ENCODE peak calls at places on chromosomes 7 and 10, in four cellular contexts. One of them, this sample, is unnamed. For H3K36me3 and H3K27me3, the result is how much of the 10 kb centered on the place peaks cover.

GRCh38 chr10:73246322-73246782 is 703 bp downstream of the DNAJC9 start:
- DNase-seq in testis: no peak
- DNase-seq in mesendoderm: no peak
- DNase-seq in fibroblast of lung: no peak
- DNase-seq in this sample: no peak

GRCh38 chr10:126090911-126091728 is 194.8 kb downstream of the FANK1 start:
- DNase-seq in testis: no peak
- DNase-seq in mesendoderm: no peak
- DNase-seq in fibroblast of lung: peak
- DNase-seq in this sample: no peak

GRCh38 chr7:111413796-111414195 is 148.5 kb downstream of the IMMP2L start:
- DNase-seq in testis: peak
- DNase-seq in mesendoderm: peak
- DNase-seq in fibroblast of lung: peak
- DNase-seq in this sample: peak

GRCh38 chr10:3803884-3804741 is 19.1 kb upstream of the KLF6 start:
- DNase-seq in testis: no peak
- DNase-seq in mesendoderm: peak
- DNase-seq in fibroblast of lung: peak
- DNase-seq in this sample: no peak

GRCh38 chr10:29559996-29560395 is 74.8 kb downstream of the SVIL start:
- DNase-seq in testis: no peak
- DNase-seq in mesendoderm: no peak
- DNase-seq in fibroblast of lung: no peak
- DNase-seq in this sample: no peak

GRCh38 chr10:128871671-128872231 is 595.3 kb upstream of the MGMT start:
- DNase-seq in testis: no peak
- DNase-seq in mesendoderm: no peak
- DNase-seq in fibroblast of lung: no peak
- DNase-seq in this sample: no peak

GRCh38 chr10:11535376-11535959 is 76.0 kb downstream of the USP6NL start:
- DNase-seq in testis: no peak
- DNase-seq in mesendoderm: no peak
- DNase-seq in fibroblast of lung: no peak
- DNase-seq in this sample: no peak

GRCh38 chr10:60781678-60782077 is 3.4 kb downstream of the CDK1 start:
- DNase-seq in testis: no peak
- DNase-seq in mesendoderm: no peak
- DNase-seq in fibroblast of lung: no peak
- DNase-seq in this sample: no peak

GRCh38 chr7:129401968-129402860 is 32.0 kb upstream of the STRIP2 start:
- DNase-seq in testis: no peak
- DNase-seq in mesendoderm: peak
- DNase-seq in fibroblast of lung: no peak
- DNase-seq in this sample: peak

GRCh38 chr7:151601521-151602305 is 82.0 kb upstream of the RHEB start:
- DNase-seq in testis: peak
- DNase-seq in mesendoderm: no peak
- DNase-seq in fibroblast of lung: peak
- DNase-seq in this sample: no peak

GRCh38 chr10:42519761-42520460 is 118.5 kb downstream of the ZNF33B start:
- DNase-seq in testis: no peak
- DNase-seq in mesendoderm: peak
- DNase-seq in fibroblast of lung: no peak
- DNase-seq in this sample: no peak

GRCh38 chr7:70063796-70064423 is 465.6 kb downstream of the AUTS2 start:
- DNase-seq in testis: no peak
- DNase-seq in mesendoderm: no peak
- DNase-seq in fibroblast of lung: peak
- DNase-seq in this sample: no peak

GRCh38 chr7:42691030-42691639 is 220.7 kb downstream of the C7orf25 start:
- DNase-seq in testis: peak
- DNase-seq in mesendoderm: peak
- DNase-seq in fibroblast of lung: peak
- DNase-seq in this sample: peak

GRCh38 chr10:19730071-19730470 is 86.2 kb upstream of the PLXDC2 start:
- DNase-seq in testis: no peak
- DNase-seq in mesendoderm: no peak
- DNase-seq in fibroblast of lung: peak
- DNase-seq in this sample: no peak

GRCh38 chr7:65910237-65910636 is 37.4 kb downstream of the VKORC1L1 start:
- DNase-seq in testis: no peak
- DNase-seq in mesendoderm: no peak
- DNase-seq in fibroblast of lung: peak
- DNase-seq in this sample: no peak
- H3K4me3 ChIP-seq in testis: no peak
- H3K4me3 ChIP-seq in mesendoderm: no peak
- H3K4me3 ChIP-seq in fibroblast of lung: no peak
- H3K4me3 ChIP-seq in this sample: no peak

GRCh38 chr7:6409091-6409490 is 38.7 kb downstream of the DAGLB start:
- DNase-seq in testis: no peak
- DNase-seq in mesendoderm: no peak
- DNase-seq in fibroblast of lung: no peak
- DNase-seq in this sample: no peak

GRCh38 chr7:6413637-6414036 is 34.1 kb downstream of the DAGLB start:
- DNase-seq in testis: no peak
- DNase-seq in mesendoderm: no peak
- DNase-seq in fibroblast of lung: no peak
- DNase-seq in this sample: no peak

GRCh38 chr7:6406121-6406520 is 41.6 kb downstream of the DAGLB start:
- DNase-seq in testis: no peak
- DNase-seq in mesendoderm: no peak
- DNase-seq in fibroblast of lung: no peak
- DNase-seq in this sample: no peak

GRCh38 chr7:6407434-6407833 is 40.3 kb downstream of the DAGLB start:
- DNase-seq in testis: no peak
- DNase-seq in mesendoderm: no peak
- DNase-seq in fibroblast of lung: no peak
- DNase-seq in this sample: no peak

GRCh38 chr7:6409991-6410693 is 37.6 kb downstream of the DAGLB start:
- DNase-seq in testis: no peak
- DNase-seq in mesendoderm: no peak
- DNase-seq in fibroblast of lung: no peak
- DNase-seq in this sample: peak
- H3K36me3 ChIP-seq in testis: under half
- H3K36me3 ChIP-seq in mesendoderm: under half
- H3K36me3 ChIP-seq in fibroblast of lung: under half
- H3K36me3 ChIP-seq in this sample: under half

DNA sequence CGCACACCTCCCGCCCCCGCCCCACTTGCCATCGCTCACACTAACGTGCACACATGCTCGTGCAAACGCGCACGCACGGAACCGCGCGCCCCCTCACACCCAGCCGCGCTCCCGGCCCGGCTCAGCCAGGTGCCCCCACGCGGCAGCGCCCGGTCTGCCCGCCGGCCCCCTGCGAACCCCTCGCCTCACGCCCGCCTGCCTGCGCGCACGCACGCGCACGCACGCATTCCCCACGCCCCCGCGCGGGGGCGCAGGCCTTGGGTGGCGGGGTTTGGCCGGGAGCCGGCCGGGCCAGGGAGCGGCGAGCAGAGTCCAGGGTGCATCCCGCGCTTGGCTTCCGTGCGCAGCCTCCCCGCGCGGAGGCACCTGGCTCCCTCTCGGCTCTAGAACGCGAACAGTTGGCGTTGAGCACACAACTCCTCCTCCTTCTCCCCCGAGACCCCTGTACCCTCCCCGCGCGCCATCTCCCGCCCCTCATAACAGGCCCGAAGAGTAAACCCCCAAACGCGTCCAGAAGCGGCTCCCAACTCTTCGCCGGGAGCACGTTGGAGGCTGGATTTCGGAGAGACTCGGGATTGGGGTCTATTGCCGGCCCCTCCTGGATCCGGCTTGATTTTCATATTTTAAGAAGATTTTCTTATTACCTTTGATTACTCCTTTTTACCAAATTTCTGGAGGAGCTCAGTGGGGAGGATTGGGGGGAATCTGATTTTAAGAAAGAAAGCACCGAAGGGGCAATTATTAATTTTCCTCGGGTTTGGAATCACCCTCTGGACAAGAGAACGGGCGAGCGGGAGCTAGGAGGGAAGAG is 546 bp upstream of the SORCS3 start:
- DNase-seq in testis: no peak
- DNase-seq in mesendoderm: peak
- DNase-seq in fibroblast of lung: no peak
- DNase-seq in this sample: peak
- H3K27me3 ChIP-seq in testis: under half
- H3K27me3 ChIP-seq in mesendoderm: under half
- H3K27me3 ChIP-seq in fibroblast of lung: under half
- H3K27me3 ChIP-seq in this sample: half or more

GRCh38 chr10:132722391-132722790 is 63.6 kb downstream of the NKX6-2 start:
- DNase-seq in testis: no peak
- DNase-seq in mesendoderm: no peak
- DNase-seq in fibroblast of lung: no peak
- DNase-seq in this sample: peak

GRCh38 chr10:132724436-132724835 is 61.5 kb downstream of the NKX6-2 start:
- DNase-seq in testis: no peak
- DNase-seq in mesendoderm: no peak
- DNase-seq in fibroblast of lung: peak
- DNase-seq in this sample: no peak

GRCh38 chr10:132725202-132725601 is 60.7 kb downstream of the NKX6-2 start:
- DNase-seq in testis: no peak
- DNase-seq in mesendoderm: no peak
- DNase-seq in fibroblast of lung: no peak
- DNase-seq in this sample: no peak

GRCh38 chr10:132721725-132722124 is 64.2 kb downstream of the NKX6-2 start:
- DNase-seq in testis: no peak
- DNase-seq in mesendoderm: no peak
- DNase-seq in fibroblast of lung: no peak
- DNase-seq in this sample: no peak

GRCh38 chr10:132722980-132723970 is 62.7 kb downstream of the NKX6-2 start:
- DNase-seq in testis: peak
- DNase-seq in mesendoderm: no peak
- DNase-seq in fibroblast of lung: no peak
- DNase-seq in this sample: peak
- H3K4me3 ChIP-seq in testis: no peak
- H3K4me3 ChIP-seq in mesendoderm: no peak
- H3K4me3 ChIP-seq in fibroblast of lung: no peak
- H3K4me3 ChIP-seq in this sample: no peak

GRCh38 chr10:114487815-114488536 is 83.7 kb upstream of the AFAP1L2 start:
- DNase-seq in testis: no peak
- DNase-seq in mesendoderm: no peak
- DNase-seq in fibroblast of lung: peak
- DNase-seq in this sample: no peak

GRCh38 chr10:114486938-114487814 is 82.9 kb upstream of the AFAP1L2 start:
- DNase-seq in testis: no peak
- DNase-seq in mesendoderm: peak
- DNase-seq in fibroblast of lung: peak
- DNase-seq in this sample: no peak

GRCh38 chr10:114491933-114492332 is 87.6 kb upstream of the AFAP1L2 start:
- DNase-seq in testis: peak
- DNase-seq in mesendoderm: no peak
- DNase-seq in fibroblast of lung: peak
- DNase-seq in this sample: no peak

GRCh38 chr10:114491419-114491818 is 87.1 kb upstream of the AFAP1L2 start:
- DNase-seq in testis: no peak
- DNase-seq in mesendoderm: no peak
- DNase-seq in fibroblast of lung: peak
- DNase-seq in this sample: no peak

GRCh38 chr10:114489521-114490310 is 85.4 kb upstream of the AFAP1L2 start:
- DNase-seq in testis: peak
- DNase-seq in mesendoderm: peak
- DNase-seq in fibroblast of lung: peak
- DNase-seq in this sample: peak
- H3K36me3 ChIP-seq in testis: under half
- H3K36me3 ChIP-seq in mesendoderm: under half
- H3K36me3 ChIP-seq in fibroblast of lung: under half
- H3K36me3 ChIP-seq in this sample: under half

GRCh38 chr10:131982796-131983195 is 1.1 kb upstream of the BNIP3 start:
- DNase-seq in testis: no peak
- DNase-seq in mesendoderm: no peak
- DNase-seq in fibroblast of lung: no peak
- DNase-seq in this sample: no peak

GRCh38 chr10:131980757-131981428 is 830 bp downstream of the BNIP3 start:
- DNase-seq in testis: peak
- DNase-seq in mesendoderm: peak
- DNase-seq in fibroblast of lung: no peak
- DNase-seq in this sample: peak

GRCh38 chr10:131981429-131982184 is at the start of gene BNIP3:
- DNase-seq in testis: peak
- DNase-seq in mesendoderm: peak
- DNase-seq in fibroblast of lung: peak
- DNase-seq in this sample: peak

GRCh38 chr10:131982185-131982756 is 548 bp upstream of the BNIP3 start:
- DNase-seq in testis: no peak
- DNase-seq in mesendoderm: no peak
- DNase-seq in fibroblast of lung: no peak
- DNase-seq in this sample: peak

DNA sequence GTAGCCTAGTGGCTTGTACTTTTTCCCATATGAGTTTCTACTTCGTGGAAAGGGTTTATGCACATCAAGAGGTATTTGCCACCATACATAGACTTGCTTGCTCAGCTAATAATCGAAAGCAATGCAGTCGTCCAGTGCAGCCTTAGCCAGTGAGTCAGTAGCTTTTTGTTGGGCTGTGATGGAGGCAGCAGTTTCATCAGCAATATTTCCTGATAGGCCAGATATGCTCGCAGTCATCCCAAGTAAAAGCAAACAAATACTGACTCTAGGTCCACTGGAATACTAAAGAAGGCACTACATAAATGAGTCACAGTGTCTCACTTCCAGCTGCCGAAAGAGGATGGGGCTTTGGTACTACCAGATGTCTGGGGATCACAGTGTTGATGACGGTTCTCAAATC is 2.1 kb upstream of the BNIP3 start:
- DNase-seq in testis: no peak
- DNase-seq in mesendoderm: no peak
- DNase-seq in fibroblast of lung: peak
- DNase-seq in this sample: no peak
- H3K27me3 ChIP-seq in testis: under half
- H3K27me3 ChIP-seq in mesendoderm: under half
- H3K27me3 ChIP-seq in fibroblast of lung: under half
- H3K27me3 ChIP-seq in this sample: under half

DNA sequence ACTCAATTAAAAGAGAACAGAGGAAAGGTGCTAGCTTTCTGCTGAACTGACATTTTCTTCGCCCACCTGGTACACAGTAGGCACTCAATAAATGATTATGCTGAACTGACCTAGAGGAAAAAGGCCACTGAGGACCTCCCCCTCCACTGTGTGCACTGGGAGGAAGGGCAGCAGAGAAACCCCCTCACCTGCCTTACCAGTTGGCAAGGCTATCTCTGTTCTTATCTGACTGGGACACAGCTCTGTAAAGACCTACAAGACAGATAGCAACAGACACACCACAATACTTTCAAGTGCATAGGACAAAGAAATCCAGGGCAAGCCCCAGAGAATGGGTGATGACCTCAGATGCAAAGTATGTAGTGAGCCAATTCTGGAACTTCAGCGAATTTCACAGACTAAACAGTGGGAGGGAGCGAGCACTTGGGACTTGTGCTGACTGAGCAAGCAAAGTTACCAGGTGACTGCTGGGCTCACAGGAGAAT is 30.4 kb downstream of the PDLIM1 start:
- DNase-seq in testis: no peak
- DNase-seq in mesendoderm: peak
- DNase-seq in fibroblast of lung: peak
- DNase-seq in this sample: no peak
- H3K4me3 ChIP-seq in testis: no peak
- H3K4me3 ChIP-seq in mesendoderm: no peak
- H3K4me3 ChIP-seq in fibroblast of lung: no peak
- H3K4me3 ChIP-seq in this sample: no peak

This sample was measured in H7.